ENCODE peak calls at places on chromosomes 13 and 19, in seven cellular contexts. R, J, F, P, Q, G and I are unnamed samples.

GRCh38 chr19:29062486-29063435 is 150.2 kb downstream of the UQCRFS1 start:
- DNase-seq in R (no peak), J (no peak), F (no peak), P (no peak), Q (no peak), G (no peak), I (no peak)

GRCh38 chr13:94324409-94325147 is 154.9 kb downstream of the DCT start:
- DNase-seq in R (no peak), J (no peak), F (no peak), P (no peak), Q (no peak), G (no peak), I (no peak)

GRCh38 chr13:20713751-20714150 is 10.3 kb downstream of the IL17D start:
- DNase-seq in R (no peak), J (no peak), F (no peak), P (no peak), Q (no peak), G (no peak), I (no peak)

GRCh38 chr13:51645154-51645650 is 60.9 kb downstream of the WDFY2 start:
- DNase-seq in R (no peak), J (no peak), F (no peak), P (no peak), Q (no peak), G (no peak), I (no peak)

GRCh38 chr13:109761695-109762094 is 24.7 kb downstream of the IRS2 start:
- DNase-seq in R (no peak), J (no peak), F (no peak), P (no peak), Q (no peak), G (no peak), I (no peak)

GRCh38 chr13:91329736-91330135 is 17.8 kb upstream of the MIR17HG start:
- DNase-seq in R (no peak), J (no peak), F (no peak), P (no peak), Q (no peak), G (no peak), I (no peak)

GRCh38 chr13:113806104-113806471 is 47.1 kb downstream of the TMEM255B start:
- DNase-seq in R (no peak), J (no peak), F (no peak), P (no peak), Q (no peak), G (no peak), I (no peak)

GRCh38 chr19:1026189-1027019 is at the start of gene CNN2:
- DNase-seq in R (peak), J (no peak), F (no peak), P (peak), Q (peak), G (no peak), I (peak)

GRCh38 chr13:44257806-44258205 is 115.8 kb upstream of the SERP2 start:
- DNase-seq in R (no peak), J (no peak), F (no peak), P (no peak), Q (no peak), G (no peak), I (no peak)

GRCh38 chr19:14407889-14408640 is 11.1 kb downstream of the DDX39A start:
- DNase-seq in R (peak), J (no peak), F (no peak), P (no peak), Q (no peak), G (no peak), I (no peak)

GRCh38 chr13:97568850-97569249 is 134.9 kb downstream of the RAP2A start:
- DNase-seq in R (peak), J (no peak), F (no peak), P (no peak), Q (no peak), G (no peak), I (peak)

GRCh38 chr19:13060964-13061927 is 41.4 kb downstream of the LYL1 start:
- DNase-seq in R (peak), J (peak), F (peak), P (peak), Q (peak), G (peak), I (peak)

GRCh38 chr13:21061077-21061945 is at the start of gene LATS2:
- DNase-seq in R (peak), J (peak), F (no peak), P (peak), Q (peak), G (peak), I (peak)

GRCh38 chr13:28640861-28641599 is 17.9 kb upstream of the POMP start:
- DNase-seq in R (no peak), J (no peak), F (no peak), P (no peak), Q (no peak), G (no peak), I (peak)

GRCh38 chr19:2328401-2329161 is at the start of the genes LSM7 and SPPL2B:
- DNase-seq in R (peak), J (no peak), F (peak), P (peak), Q (peak), G (peak), I (peak)

GRCh38 chr19:30340724-30341595 is 31.2 kb upstream of the ZNF536 start:
- DNase-seq in R (no peak), J (no peak), F (no peak), P (no peak), Q (no peak), G (no peak), I (no peak)

GRCh38 chr13:44810067-44810840 is 179.0 kb downstream of the NUFIP1 start:
- DNase-seq in R (peak), J (no peak), F (peak), P (peak), Q (no peak), G (no peak), I (no peak)

GRCh38 chr19:6032827-6033226 is 54.9 kb upstream of the RANBP3 start:
- DNase-seq in R (no peak), J (no peak), F (no peak), P (no peak), Q (peak), G (no peak), I (no peak)

GRCh38 chr13:50130686-50131051 is 115.4 kb downstream of the KCNRG start:
- DNase-seq in R (peak), J (no peak), F (peak), P (peak), Q (no peak), G (no peak), I (peak)

GRCh38 chr19:52343548-52343947 is 7.5 kb downstream of the ZNF610 start:
- DNase-seq in R (peak), J (peak), F (no peak), P (peak), Q (peak), G (peak), I (peak)

GRCh38 chr19:38720559-38721236 is 23.6 kb downstream of the CAPN12 start:
- DNase-seq in R (no peak), J (no peak), F (no peak), P (no peak), Q (no peak), G (no peak), I (no peak)

GRCh38 chr13:113632706-113633484 is 25.1 kb downstream of the ATP4B start:
- DNase-seq in R (no peak), J (no peak), F (no peak), P (no peak), Q (no peak), G (no peak), I (no peak)

GRCh38 chr13:98214707-98215106 is 37.6 kb upstream of the RNF113B start:
- DNase-seq in R (peak), J (no peak), F (peak), P (no peak), Q (no peak), G (no peak), I (no peak)

GRCh38 chr19:10291554-10292205 is 1.9 kb downstream of the ICAM5 start:
- DNase-seq in R (no peak), J (no peak), F (no peak), P (no peak), Q (no peak), G (no peak), I (no peak)

GRCh38 chr19:58218899-58219298 is 9.8 kb upstream of the ZNF544 start:
- DNase-seq in R (no peak), J (no peak), F (no peak), P (no peak), Q (no peak), G (no peak), I (no peak)

GRCh38 chr13:24220086-24220703 is 59.7 kb downstream of the SPATA13 start:
- DNase-seq in R (peak), J (peak), F (peak), P (peak), Q (no peak), G (peak), I (peak)